ENCODE peak calls at places on chromosomes 1 and 21, in seven cellular contexts. One of them, this sample, is unnamed.

GRCh38 chr1:89821322-89822108 is 683 bp downstream of the LRRC8D start:
- DNase-seq in IMR-90: peak; percentile 22
- DNase-seq in neuronal stem cell: no peak
- DNase-seq in H1: no peak
- DNase-seq in H9: peak; percentile 66
- DNase-seq in mesendoderm: peak; percentile 79
- DNase-seq in trophoblast cell: peak; percentile 66
- DNase-seq in this sample: peak; percentile 59

GRCh38 chr1:150521196-150521968 is 5.8 kb downstream of the FALEC start:
- DNase-seq in IMR-90: no peak
- DNase-seq in neuronal stem cell: no peak
- DNase-seq in H1: no peak
- DNase-seq in H9: no peak
- DNase-seq in mesendoderm: no peak
- DNase-seq in trophoblast cell: no peak
- DNase-seq in this sample: no peak

GRCh38 chr1:46096269-46097148 is 35.9 kb downstream of the PIK3R3 start:
- DNase-seq in IMR-90: no peak
- DNase-seq in neuronal stem cell: no peak
- DNase-seq in H1: no peak
- DNase-seq in H9: no peak
- DNase-seq in mesendoderm: no peak
- DNase-seq in trophoblast cell: no peak
- DNase-seq in this sample: no peak

GRCh38 chr1:207418336-207418735 is 35.8 kb upstream of the CR2 start:
- DNase-seq in IMR-90: no peak
- DNase-seq in neuronal stem cell: no peak
- DNase-seq in H1: no peak
- DNase-seq in H9: no peak
- DNase-seq in mesendoderm: no peak
- DNase-seq in trophoblast cell: no peak
- DNase-seq in this sample: no peak

GRCh38 chr1:207817166-207817565 is 65.3 kb downstream of the CD46 start:
- DNase-seq in IMR-90: no peak
- DNase-seq in neuronal stem cell: no peak
- DNase-seq in H1: no peak
- DNase-seq in H9: no peak
- DNase-seq in mesendoderm: no peak
- DNase-seq in trophoblast cell: no peak
- DNase-seq in this sample: no peak

GRCh38 chr21:37208056-37208705 is 59.0 kb downstream of the VPS26C start:
- DNase-seq in IMR-90: no peak
- DNase-seq in neuronal stem cell: no peak
- DNase-seq in H1: no peak
- DNase-seq in H9: no peak
- DNase-seq in mesendoderm: no peak
- DNase-seq in trophoblast cell: peak; percentile 34
- DNase-seq in this sample: no peak

GRCh38 chr1:6459850-6460265 is 6.1 kb downstream of the TNFRSF25 start:
- DNase-seq in IMR-90: no peak
- DNase-seq in neuronal stem cell: no peak
- DNase-seq in H1: no peak
- DNase-seq in H9: peak; percentile 72
- DNase-seq in mesendoderm: peak; percentile 38
- DNase-seq in trophoblast cell: no peak
- DNase-seq in this sample: peak; percentile 6

GRCh38 chr1:59361766-59362165 is 64.9 kb downstream of the FGGY start:
- DNase-seq in IMR-90: no peak
- DNase-seq in neuronal stem cell: no peak
- DNase-seq in H1: no peak
- DNase-seq in H9: no peak
- DNase-seq in mesendoderm: no peak
- DNase-seq in trophoblast cell: no peak
- DNase-seq in this sample: peak; percentile 15

GRCh38 chr1:210250665-210250997 is 18.0 kb downstream of the SERTAD4 start:
- DNase-seq in IMR-90: no peak
- DNase-seq in neuronal stem cell: peak; percentile 40
- DNase-seq in H1: no peak
- DNase-seq in H9: peak; percentile 85
- DNase-seq in mesendoderm: peak; percentile 91
- DNase-seq in trophoblast cell: peak; percentile 49
- DNase-seq in this sample: peak; percentile 42

GRCh38 chr1:61171346-61171745 is 89.0 kb downstream of the NFIA start:
- DNase-seq in IMR-90: no peak
- DNase-seq in neuronal stem cell: no peak
- DNase-seq in H1: no peak
- DNase-seq in H9: no peak
- DNase-seq in mesendoderm: no peak
- DNase-seq in trophoblast cell: no peak
- DNase-seq in this sample: no peak

GRCh38 chr1:61171915-61172485 is 89.6 kb downstream of the NFIA start:
- DNase-seq in IMR-90: no peak
- DNase-seq in neuronal stem cell: no peak
- DNase-seq in H1: no peak
- DNase-seq in H9: no peak
- DNase-seq in mesendoderm: no peak
- DNase-seq in trophoblast cell: no peak
- DNase-seq in this sample: no peak

GRCh38 chr1:61174060-61174788 is 91.9 kb downstream of the NFIA start:
- DNase-seq in IMR-90: no peak
- DNase-seq in neuronal stem cell: no peak
- DNase-seq in H1: no peak
- DNase-seq in H9: no peak
- DNase-seq in mesendoderm: no peak
- DNase-seq in trophoblast cell: no peak
- DNase-seq in this sample: no peak

GRCh38 chr1:61170328-61171238 is 88.2 kb downstream of the NFIA start:
- DNase-seq in IMR-90: peak; percentile 49
- DNase-seq in neuronal stem cell: no peak
- DNase-seq in H1: no peak
- DNase-seq in H9: no peak
- DNase-seq in mesendoderm: no peak
- DNase-seq in trophoblast cell: no peak
- DNase-seq in this sample: no peak

GRCh38 chr1:61173118-61173517 is 90.8 kb downstream of the NFIA start:
- DNase-seq in IMR-90: no peak
- DNase-seq in neuronal stem cell: no peak
- DNase-seq in H1: no peak
- DNase-seq in H9: no peak
- DNase-seq in mesendoderm: no peak
- DNase-seq in trophoblast cell: no peak
- DNase-seq in this sample: no peak
- H3K9ac ChIP-seq in IMR-90: no peak overlapping the region
- H3K9ac ChIP-seq in neuronal stem cell: no peak overlapping the region
- H3K9ac ChIP-seq in H1: no peak overlapping the region
- H3K9ac ChIP-seq in H9: no peak overlapping the region
- H3K9ac ChIP-seq in mesendoderm: no peak overlapping the region
- H3K9ac ChIP-seq in trophoblast cell: no peak overlapping the region
- H3K9ac ChIP-seq in this sample: peak overlapping the region; percentile 10

GRCh38 chr1:12554521-12555305 is 63.3 kb downstream of the DHRS3 start:
- DNase-seq in IMR-90: no peak
- DNase-seq in neuronal stem cell: no peak
- DNase-seq in H1: no peak
- DNase-seq in H9: no peak
- DNase-seq in mesendoderm: no peak
- DNase-seq in trophoblast cell: no peak
- DNase-seq in this sample: no peak

GRCh38 chr1:12551584-12551983 is 66.4 kb downstream of the DHRS3 start:
- DNase-seq in IMR-90: no peak
- DNase-seq in neuronal stem cell: no peak
- DNase-seq in H1: no peak
- DNase-seq in H9: no peak
- DNase-seq in mesendoderm: no peak
- DNase-seq in trophoblast cell: no peak
- DNase-seq in this sample: no peak

GRCh38 chr1:12552951-12553921 is 64.8 kb downstream of the DHRS3 start:
- DNase-seq in IMR-90: no peak
- DNase-seq in neuronal stem cell: no peak
- DNase-seq in H1: no peak
- DNase-seq in H9: no peak
- DNase-seq in mesendoderm: peak; percentile 45
- DNase-seq in trophoblast cell: peak; percentile 43
- DNase-seq in this sample: no peak

GRCh38 chr1:12553963-12554362 is 64.0 kb downstream of the DHRS3 start:
- DNase-seq in IMR-90: no peak
- DNase-seq in neuronal stem cell: no peak
- DNase-seq in H1: no peak
- DNase-seq in H9: no peak
- DNase-seq in mesendoderm: peak; percentile 36
- DNase-seq in trophoblast cell: no peak
- DNase-seq in this sample: no peak

DNA sequence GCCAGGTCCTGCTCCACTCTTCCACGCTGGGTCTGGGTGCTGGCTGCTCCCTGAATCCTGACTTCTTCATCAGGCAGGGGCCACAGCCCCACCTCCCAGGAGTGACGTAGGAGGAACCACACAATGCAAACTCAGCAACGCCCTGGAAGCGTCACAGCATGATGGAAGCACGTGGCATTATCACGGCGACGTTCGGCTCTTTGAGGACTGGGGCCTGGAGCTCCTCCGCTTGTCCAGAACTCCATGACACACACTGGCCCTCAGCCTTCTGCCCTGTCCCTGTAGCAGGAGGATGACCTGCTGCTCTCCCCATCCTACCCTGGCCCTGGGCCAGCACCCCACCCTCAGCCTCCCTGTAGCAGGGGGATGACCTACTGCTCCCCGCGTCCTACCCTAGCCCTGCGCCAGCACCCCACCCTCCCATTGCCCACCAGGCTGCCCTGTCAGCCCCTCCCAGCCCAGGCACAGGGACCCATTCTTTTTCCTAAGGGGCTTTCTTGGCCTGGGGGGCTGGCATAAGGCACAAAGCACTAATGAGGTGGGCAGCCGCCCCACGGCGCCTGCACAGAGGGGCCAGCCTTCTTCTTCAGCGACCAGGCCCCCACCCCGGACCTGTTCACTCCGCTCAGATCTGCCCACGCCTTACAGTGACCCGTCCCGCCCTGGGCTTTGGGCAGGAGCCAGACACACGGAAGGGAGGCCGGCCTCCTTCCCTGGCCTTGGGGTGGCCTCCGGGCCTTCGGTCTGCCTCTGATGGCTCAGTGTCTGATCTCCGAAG is 65.7 kb downstream of the DHRS3 start:
- DNase-seq in IMR-90: no peak
- DNase-seq in neuronal stem cell: no peak
- DNase-seq in H1: no peak
- DNase-seq in H9: no peak
- DNase-seq in mesendoderm: no peak
- DNase-seq in trophoblast cell: no peak
- DNase-seq in this sample: no peak
- H4K8ac ChIP-seq in IMR-90: peak overlapping the region; percentile 16
- H4K8ac ChIP-seq in neuronal stem cell: no peak overlapping the region
- H4K8ac ChIP-seq in H1: peak overlapping the region; percentile 51
- H4K8ac ChIP-seq in H9: no peak overlapping the region
- H4K8ac ChIP-seq in mesendoderm: no peak overlapping the region
- H4K8ac ChIP-seq in trophoblast cell: no peak overlapping the region
- H4K8ac ChIP-seq in this sample: no peak overlapping the region

DNA sequence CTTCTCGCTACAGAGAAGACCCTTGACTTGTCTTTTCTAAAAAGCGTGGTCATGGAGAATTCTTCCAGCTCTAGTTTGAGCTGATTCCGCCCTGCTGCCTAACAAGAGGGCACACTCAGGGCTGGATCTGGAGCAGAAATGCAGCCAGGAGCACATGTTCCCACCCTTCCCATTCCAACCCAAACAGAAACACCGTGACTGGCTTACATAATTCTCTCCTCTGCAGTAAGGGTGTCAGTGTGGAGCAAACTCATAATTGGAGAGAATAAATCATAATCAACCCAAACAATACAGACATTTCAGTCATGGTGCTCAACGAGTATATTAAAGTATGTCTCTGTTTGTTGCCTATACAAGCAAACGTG is 34.5 kb downstream of the CTNNBIP1 start:
- DNase-seq in IMR-90: no peak
- DNase-seq in neuronal stem cell: no peak
- DNase-seq in H1: no peak
- DNase-seq in H9: no peak
- DNase-seq in mesendoderm: no peak
- DNase-seq in trophoblast cell: no peak
- DNase-seq in this sample: no peak
- H3K9ac ChIP-seq in IMR-90: no peak overlapping the region
- H3K9ac ChIP-seq in neuronal stem cell: peak overlapping the region; percentile 47
- H3K9ac ChIP-seq in H1: no peak overlapping the region
- H3K9ac ChIP-seq in H9: no peak overlapping the region
- H3K9ac ChIP-seq in mesendoderm: no peak overlapping the region
- H3K9ac ChIP-seq in trophoblast cell: no peak overlapping the region
- H3K9ac ChIP-seq in this sample: no peak overlapping the region

GRCh38 chr1:71414229-71414628 is 333.4 kb upstream of the ZRANB2 start:
- DNase-seq in IMR-90: peak; percentile 8
- DNase-seq in neuronal stem cell: no peak
- DNase-seq in H1: no peak
- DNase-seq in H9: no peak
- DNase-seq in mesendoderm: no peak
- DNase-seq in trophoblast cell: no peak
- DNase-seq in this sample: no peak
- H4K8ac ChIP-seq in IMR-90: no peak overlapping the region
- H4K8ac ChIP-seq in neuronal stem cell: no peak overlapping the region
- H4K8ac ChIP-seq in H1: no peak overlapping the region
- H4K8ac ChIP-seq in H9: no peak overlapping the region
- H4K8ac ChIP-seq in mesendoderm: no peak overlapping the region
- H4K8ac ChIP-seq in trophoblast cell: no peak overlapping the region
- H4K8ac ChIP-seq in this sample: no peak overlapping the region

GRCh38 chr1:204972461-204972860 is 70.6 kb upstream of the CNTN2 start:
- DNase-seq in IMR-90: no peak
- DNase-seq in neuronal stem cell: no peak
- DNase-seq in H1: no peak
- DNase-seq in H9: no peak
- DNase-seq in mesendoderm: no peak
- DNase-seq in trophoblast cell: no peak
- DNase-seq in this sample: no peak
- H3K9ac ChIP-seq in IMR-90: no peak overlapping the region
- H3K9ac ChIP-seq in neuronal stem cell: no peak overlapping the region
- H3K9ac ChIP-seq in H1: no peak overlapping the region
- H3K9ac ChIP-seq in H9: no peak overlapping the region
- H3K9ac ChIP-seq in mesendoderm: no peak overlapping the region
- H3K9ac ChIP-seq in trophoblast cell: no peak overlapping the region
- H3K9ac ChIP-seq in this sample: peak overlapping the region; percentile 70

DNA sequence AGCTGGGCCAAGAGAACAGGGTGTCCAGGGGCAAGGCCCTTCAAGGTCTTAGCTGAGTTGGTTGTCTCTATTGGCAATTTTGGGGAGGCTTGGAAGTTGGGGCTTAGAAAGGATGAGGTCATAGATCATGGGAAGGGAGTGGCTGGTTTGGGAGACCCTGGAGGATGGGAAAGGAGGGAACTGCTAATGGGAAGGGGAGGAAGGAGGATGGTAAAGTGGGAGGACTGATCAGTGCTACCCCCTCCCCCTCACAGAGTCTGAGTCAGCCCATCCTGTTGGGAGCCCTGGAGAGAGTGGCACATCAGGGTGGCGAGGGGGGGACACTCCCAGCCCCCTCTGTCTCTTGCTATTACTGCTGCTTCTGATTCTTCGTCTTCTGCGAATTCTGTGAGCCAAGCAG is 5.1 kb downstream of the EFNA4 start:
- DNase-seq in IMR-90: no peak
- DNase-seq in neuronal stem cell: no peak
- DNase-seq in H1: no peak
- DNase-seq in H9: no peak
- DNase-seq in mesendoderm: no peak
- DNase-seq in trophoblast cell: no peak
- DNase-seq in this sample: no peak
- H4K8ac ChIP-seq in IMR-90: no peak overlapping the region
- H4K8ac ChIP-seq in neuronal stem cell: no peak overlapping the region
- H4K8ac ChIP-seq in H1: no peak overlapping the region
- H4K8ac ChIP-seq in H9: no peak overlapping the region
- H4K8ac ChIP-seq in mesendoderm: no peak overlapping the region
- H4K8ac ChIP-seq in trophoblast cell: no peak overlapping the region
- H4K8ac ChIP-seq in this sample: no peak overlapping the region

This sample was measured in mesenchymal stem cell.